ENCODE peak calls at places on chromosomes 7 and 10, in eight cellular contexts. Y is stimulated activated naive CD8-positive, alpha-beta T cell treated with anti-CD3 and anti-CD28 coated beads, Interleukin-15, Interleukin-2, amounts not matched to agents 100 U/mL and 50 U/mL, for 24 hours; D is foreskin fibroblast; L is AG10803; G is CD4-positive, CD25-positive, alpha-beta regulatory T cell; K is ovary; W is stimulated activated CD8-positive, alpha-beta memory T cell treated with anti-CD3 and anti-CD28 coated beads, Interleukin-7, amount 100 ng/mL, for 1 hour; R is heart left ventricle. V is an unnamed sample.

GRCh38 chr7:13021566-13021965 is 334.1 kb downstream of the ARL4A start:
- DNase-seq in L (no peak), W (no peak), Y (no peak), K (no peak), G (no peak), R (no peak), D (no peak), V (no peak)

GRCh38 chr7:37971491-37971890 is 51.1 kb downstream of the EPDR1 start:
- DNase-seq in D (no peak), K (no peak), W (no peak), G (no peak), Y (no peak), L (peak), R (no peak), V (no peak)

GRCh38 chr7:156473476-156474240 is 166.9 kb upstream of the RNF32 start:
- DNase-seq in K (no peak), D (no peak), W (no peak), Y (peak), G (no peak), L (no peak), R (no peak), V (no peak)

GRCh38 chr7:71793251-71793650 is 618.9 kb downstream of the CALN1 start:
- DNase-seq in R (no peak), K (no peak), G (no peak), W (no peak), D (no peak), L (peak), Y (no peak), V (no peak)

GRCh38 chr7:33494473-33494872 is 365.1 kb downstream of the BBS9 start:
- DNase-seq in R (no peak), L (no peak), W (no peak), D (no peak), K (no peak), G (no peak), Y (no peak), V (no peak)

GRCh38 chr10:30749368-30749767 is 119.8 kb upstream of the LYZL2 start:
- DNase-seq in R (no peak), L (peak), D (peak), W (no peak), Y (no peak), K (no peak), G (no peak), V (no peak)

GRCh38 chr7:151115836-151116418 is 29.7 kb downstream of the AGAP3 start:
- DNase-seq in K (no peak), Y (no peak), L (no peak), R (no peak), D (no peak), G (no peak), W (no peak), V (no peak)

GRCh38 chr7:36115448-36116321 is 37.4 kb upstream of the EEPD1 start:
- DNase-seq in G (no peak), K (peak), W (no peak), L (peak), R (peak), Y (peak), D (peak), V (no peak)

GRCh38 chr7:33459340-33459751 is 330.0 kb downstream of the BBS9 start:
- DNase-seq in L (peak), W (no peak), R (no peak), D (peak), G (no peak), Y (no peak), K (no peak), V (no peak)

GRCh38 chr7:99120503-99120902 is 23.4 kb downstream of the SMURF1 start:
- DNase-seq in L (peak), R (no peak), Y (no peak), D (no peak), G (no peak), K (no peak), W (no peak), V (no peak)

GRCh38 chr7:28174901-28175661 is 5.5 kb downstream of the JAZF1 start:
- DNase-seq in D (no peak), R (no peak), W (no peak), L (no peak), Y (no peak), G (no peak), K (no peak), V (no peak)

GRCh38 chr10:49139000-49139865 is 5.4 kb upstream of the FAM170B start:
- DNase-seq in Y (no peak), W (no peak), R (no peak), L (peak), G (no peak), D (peak), K (peak), V (no peak)

GRCh38 chr10:125983161-125983560 is 86.8 kb downstream of the FANK1 start:
- DNase-seq in D (no peak), L (peak), G (no peak), Y (no peak), K (no peak), W (no peak), R (no peak), V (no peak)

GRCh38 chr10:100186253-100186780 is 488 bp upstream of the ERLIN1 start:
- DNase-seq in R (peak), K (peak), L (peak), D (peak), W (no peak), Y (peak), G (no peak), V (no peak)

GRCh38 chr7:80379034-80379433 is 132.8 kb downstream of the GNAT3 start:
- DNase-seq in Y (no peak), W (no peak), R (no peak), G (no peak), D (peak), L (peak), K (no peak), V (no peak)

GRCh38 chr7:35749548-35749947 is 51.3 kb upstream of the SEPTIN7 start:
- DNase-seq in L (no peak), D (no peak), Y (no peak), G (no peak), W (no peak), R (peak), K (peak), V (no peak)

GRCh38 chr7:154968336-154969001 is 34.5 kb downstream of the PAXIP1 start:
- DNase-seq in L (no peak), W (no peak), K (no peak), R (no peak), D (no peak), G (no peak), Y (no peak), V (no peak)

GRCh38 chr7:157255201-157255606 is 81.6 kb upstream of the DNAJB6 start:
- DNase-seq in D (no peak), G (no peak), L (no peak), Y (no peak), K (no peak), R (no peak), W (no peak), V (no peak)

GRCh38 chr7:155733582-155734444 is 78.5 kb downstream of the SHH start:
- DNase-seq in R (no peak), K (no peak), Y (peak), D (no peak), L (no peak), G (no peak), W (no peak), V (no peak)

GRCh38 chr7:51666751-51667150 is 350.1 kb upstream of the COBL start:
- DNase-seq in R (no peak), W (no peak), D (no peak), Y (no peak), K (no peak), L (no peak), G (no peak), V (no peak)

GRCh38 chr7:158308001-158308400 is 279.6 kb downstream of the PTPRN2 start:
- DNase-seq in K (no peak), G (no peak), W (no peak), D (no peak), Y (no peak), L (no peak), R (no peak), V (no peak)

GRCh38 chr10:32970910-32971309 is 12.9 kb upstream of the ITGB1 start:
- DNase-seq in Y (no peak), G (no peak), K (no peak), D (no peak), L (no peak), R (no peak), W (no peak), V (no peak)

GRCh38 chr10:116771101-116771705 is 28.8 kb upstream of the HSPA12A start:
- DNase-seq in G (no peak), D (peak), Y (no peak), W (no peak), L (peak), K (peak), R (peak), V (no peak)

GRCh38 chr7:99139031-99139430 is 4.9 kb downstream of the SMURF1 start:
- DNase-seq in R (no peak), W (no peak), Y (no peak), L (peak), K (no peak), G (no peak), D (peak), V (no peak)

GRCh38 chr7:47552631-47553030 is 29.3 kb downstream of the TNS3 start:
- DNase-seq in K (no peak), D (no peak), G (no peak), Y (no peak), W (no peak), R (no peak), L (peak), V (no peak)

GRCh38 chr7:157431173-157431950 is 94.6 kb downstream of the DNAJB6 start:
- DNase-seq in W (no peak), D (no peak), Y (no peak), L (no peak), R (no peak), G (no peak), K (no peak), V (no peak)

GRCh38 chr10:62081322-62081945 is 179.9 kb downstream of the ARID5B start:
- DNase-seq in G (no peak), W (no peak), Y (no peak), L (peak), K (no peak), D (no peak), R (no peak), V (no peak)

GRCh38 chr10:129969528-129970264 is 5.6 kb upstream of the EBF3 start:
- DNase-seq in D (no peak), Y (no peak), K (no peak), L (no peak), W (no peak), G (no peak), R (no peak), V (no peak)

GRCh38 chr7:90178592-90179279 is 24.5 kb downstream of the STEAP1 start:
- DNase-seq in G (no peak), W (no peak), Y (peak), D (peak), R (no peak), K (no peak), L (peak), V (no peak)

GRCh38 chr10:77139145-77139692 is 498.4 kb downstream of the KCNMA1 start:
- DNase-seq in D (no peak), G (no peak), Y (no peak), W (no peak), R (no peak), K (no peak), L (peak), V (no peak)